ENCODE peak calls at places on chromosomes 16 and 17, in five cellular contexts. One of them, this sample, is unnamed.

GRCh38 chr17:55693244-55694216 is 29.1 kb downstream of the TMEM100 start:
- DNase-seq in ACHN: no peak
- DNase-seq in Right ventricle myocardium superior: peak
- DNase-seq in activated T-cell treated with anti-CD3 and anti-CD28 coated beads, Interleukin-2, amount 50 U/mL, for 72 hours: no peak
- DNase-seq in endothelial cell: no peak
- DNase-seq in this sample: no peak

GRCh38 chr17:31418773-31419350 is 27.4 kb downstream of the RAB11FIP4 start:
- DNase-seq in ACHN: no peak
- DNase-seq in Right ventricle myocardium superior: no peak
- DNase-seq in activated T-cell treated with anti-CD3 and anti-CD28 coated beads, Interleukin-2, amount 50 U/mL, for 72 hours: no peak
- DNase-seq in endothelial cell: no peak
- DNase-seq in this sample: no peak

GRCh38 chr17:78117027-78117981 is 11.3 kb downstream of the TMC6 start:
- DNase-seq in ACHN: peak
- DNase-seq in Right ventricle myocardium superior: no peak
- DNase-seq in activated T-cell treated with anti-CD3 and anti-CD28 coated beads, Interleukin-2, amount 50 U/mL, for 72 hours: no peak
- DNase-seq in endothelial cell: no peak
- DNase-seq in this sample: peak

GRCh38 chr17:27293898-27294688 is at the start of gene WSB1:
- DNase-seq in ACHN: peak
- DNase-seq in Right ventricle myocardium superior: peak
- DNase-seq in activated T-cell treated with anti-CD3 and anti-CD28 coated beads, Interleukin-2, amount 50 U/mL, for 72 hours: peak
- DNase-seq in endothelial cell: peak
- DNase-seq in this sample: peak

GRCh38 chr17:78023042-78023441 is 64.5 kb downstream of the TNRC6C start:
- DNase-seq in ACHN: no peak
- DNase-seq in Right ventricle myocardium superior: no peak
- DNase-seq in activated T-cell treated with anti-CD3 and anti-CD28 coated beads, Interleukin-2, amount 50 U/mL, for 72 hours: no peak
- DNase-seq in endothelial cell: no peak
- DNase-seq in this sample: no peak

GRCh38 chr17:7215136-7215638 is 4.4 kb downstream of the DLG4 start:
- DNase-seq in ACHN: no peak
- DNase-seq in Right ventricle myocardium superior: no peak
- DNase-seq in activated T-cell treated with anti-CD3 and anti-CD28 coated beads, Interleukin-2, amount 50 U/mL, for 72 hours: no peak
- DNase-seq in endothelial cell: no peak
- DNase-seq in this sample: no peak

GRCh38 chr17:50541916-50542688 is 4.9 kb upstream of the SPATA20 start:
- DNase-seq in ACHN: peak
- DNase-seq in Right ventricle myocardium superior: peak
- DNase-seq in activated T-cell treated with anti-CD3 and anti-CD28 coated beads, Interleukin-2, amount 50 U/mL, for 72 hours: peak
- DNase-seq in endothelial cell: peak
- DNase-seq in this sample: peak

GRCh38 chr16:17144431-17144830 is 326.3 kb downstream of the XYLT1 start:
- DNase-seq in ACHN: no peak
- DNase-seq in Right ventricle myocardium superior: no peak
- DNase-seq in activated T-cell treated with anti-CD3 and anti-CD28 coated beads, Interleukin-2, amount 50 U/mL, for 72 hours: no peak
- DNase-seq in endothelial cell: no peak
- DNase-seq in this sample: no peak

GRCh38 chr17:65558683-65559311 is 2.7 kb downstream of the AXIN2 start:
- DNase-seq in ACHN: no peak
- DNase-seq in Right ventricle myocardium superior: no peak
- DNase-seq in activated T-cell treated with anti-CD3 and anti-CD28 coated beads, Interleukin-2, amount 50 U/mL, for 72 hours: no peak
- DNase-seq in endothelial cell: no peak
- DNase-seq in this sample: no peak

GRCh38 chr16:12573730-12574383 is 229.8 kb downstream of the CPPED1 start:
- DNase-seq in ACHN: peak
- DNase-seq in Right ventricle myocardium superior: peak
- DNase-seq in activated T-cell treated with anti-CD3 and anti-CD28 coated beads, Interleukin-2, amount 50 U/mL, for 72 hours: peak
- DNase-seq in endothelial cell: peak
- DNase-seq in this sample: peak

GRCh38 chr16:30473231-30474061 is 904 bp downstream of the ITGAL start:
- DNase-seq in ACHN: no peak
- DNase-seq in Right ventricle myocardium superior: no peak
- DNase-seq in activated T-cell treated with anti-CD3 and anti-CD28 coated beads, Interleukin-2, amount 50 U/mL, for 72 hours: peak
- DNase-seq in endothelial cell: no peak
- DNase-seq in this sample: no peak

GRCh38 chr17:34616148-34616547 is 36.8 kb downstream of the TMEM132E start:
- DNase-seq in ACHN: no peak
- DNase-seq in Right ventricle myocardium superior: no peak
- DNase-seq in activated T-cell treated with anti-CD3 and anti-CD28 coated beads, Interleukin-2, amount 50 U/mL, for 72 hours: no peak
- DNase-seq in endothelial cell: no peak
- DNase-seq in this sample: no peak

GRCh38 chr17:2074919-2075318 is 20.0 kb downstream of the HIC1 start:
- DNase-seq in ACHN: no peak
- DNase-seq in Right ventricle myocardium superior: no peak
- DNase-seq in activated T-cell treated with anti-CD3 and anti-CD28 coated beads, Interleukin-2, amount 50 U/mL, for 72 hours: no peak
- DNase-seq in endothelial cell: no peak
- DNase-seq in this sample: no peak

GRCh38 chr16:85668676-85669424 is 19.9 kb downstream of the GINS2 start:
- DNase-seq in ACHN: no peak
- DNase-seq in Right ventricle myocardium superior: peak
- DNase-seq in activated T-cell treated with anti-CD3 and anti-CD28 coated beads, Interleukin-2, amount 50 U/mL, for 72 hours: no peak
- DNase-seq in endothelial cell: no peak
- DNase-seq in this sample: no peak

GRCh38 chr16:17773698-17774101 is 302.9 kb upstream of the XYLT1 start:
- DNase-seq in ACHN: no peak
- DNase-seq in Right ventricle myocardium superior: no peak
- DNase-seq in activated T-cell treated with anti-CD3 and anti-CD28 coated beads, Interleukin-2, amount 50 U/mL, for 72 hours: no peak
- DNase-seq in endothelial cell: no peak
- DNase-seq in this sample: peak

GRCh38 chr17:30323262-30323894 is 10.5 kb downstream of the TMIGD1 start:
- DNase-seq in ACHN: peak
- DNase-seq in Right ventricle myocardium superior: no peak
- DNase-seq in activated T-cell treated with anti-CD3 and anti-CD28 coated beads, Interleukin-2, amount 50 U/mL, for 72 hours: peak
- DNase-seq in endothelial cell: no peak
- DNase-seq in this sample: no peak

GRCh38 chr17:27247071-27247957 is 46.6 kb upstream of the WSB1 start:
- DNase-seq in ACHN: no peak
- DNase-seq in Right ventricle myocardium superior: peak
- DNase-seq in activated T-cell treated with anti-CD3 and anti-CD28 coated beads, Interleukin-2, amount 50 U/mL, for 72 hours: no peak
- DNase-seq in endothelial cell: no peak
- DNase-seq in this sample: no peak

GRCh38 chr16:11201498-11202259 is 54.3 kb downstream of the SOCS1 start:
- DNase-seq in ACHN: peak
- DNase-seq in Right ventricle myocardium superior: no peak
- DNase-seq in activated T-cell treated with anti-CD3 and anti-CD28 coated beads, Interleukin-2, amount 50 U/mL, for 72 hours: no peak
- DNase-seq in endothelial cell: no peak
- DNase-seq in this sample: no peak

GRCh38 chr17:12959441-12959840 is 58.4 kb downstream of the ELAC2 start:
- DNase-seq in ACHN: peak
- DNase-seq in Right ventricle myocardium superior: no peak
- DNase-seq in activated T-cell treated with anti-CD3 and anti-CD28 coated beads, Interleukin-2, amount 50 U/mL, for 72 hours: no peak
- DNase-seq in endothelial cell: no peak
- DNase-seq in this sample: no peak

GRCh38 chr16:23827245-23827543 is 8.6 kb upstream of the PRKCB start:
- DNase-seq in ACHN: no peak
- DNase-seq in Right ventricle myocardium superior: no peak
- DNase-seq in activated T-cell treated with anti-CD3 and anti-CD28 coated beads, Interleukin-2, amount 50 U/mL, for 72 hours: peak
- DNase-seq in endothelial cell: no peak
- DNase-seq in this sample: no peak